ENCODE peak calls at places on chromosomes 3 and 15, in eight cellular contexts. F, C, R, I, V, U, D and X are unnamed samples.
A peak's percentile ranks its signal among the peaks of the same experiment; 100 is the strongest.

GRCh38 chr3:61997112-61997511 is 376.2 kb downstream of the FEZF2 start:
- DNase-seq in F (no peak), C (no peak), R (no peak), I (no peak), V (no peak), U (no peak), D (no peak), X (no peak)

GRCh38 chr15:62212746-62213145 is 47.7 kb upstream of the C2CD4B start:
- DNase-seq in F (no peak), C (no peak), R (no peak), I (no peak), V (no peak), U (no peak), D (no peak), X (no peak)

GRCh38 chr3:143442761-143443477 is 323.3 kb downstream of the CHST2 start:
- DNase-seq in F (no peak), C (no peak), R (no peak), I (no peak), V (no peak), U (no peak), D (no peak), X (no peak)

GRCh38 chr3:71107926-71108325 is 475.6 kb downstream of the FOXP1 start:
- DNase-seq in F (no peak), C (no peak), R (no peak), I (no peak), V (no peak), U (no peak), D (no peak), X (no peak)

GRCh38 chr3:129605593-129606521 is 619 bp downstream of the PLXND1 start:
- DNase-seq in F (no peak), C (peak; percentile 65), R (no peak), I (peak; percentile 39), V (peak; percentile 59), U (no peak), D (no peak), X (peak; percentile 58)

GRCh38 chr15:75201609-75202250 is at the start of gene C15orf39:
- DNase-seq in F (peak; percentile 92), C (peak; percentile 79), R (peak; percentile 56), I (peak; percentile 41), V (peak; percentile 76), U (peak; percentile 78), D (peak; percentile 33), X (peak; percentile 88)

GRCh38 chr3:147400111-147400510 is 6.2 kb downstream of the ZIC4 start:
- DNase-seq in F (no peak), C (no peak), R (no peak), I (no peak), V (no peak), U (no peak), D (no peak), X (no peak)

GRCh38 chr3:25040739-25041138 is 387.3 kb upstream of the RARB start:
- DNase-seq in F (no peak), C (no peak), R (no peak), I (no peak), V (no peak), U (no peak), D (no peak), X (no peak)

GRCh38 chr3:25021816-25022215 is 406.2 kb upstream of the RARB start:
- DNase-seq in F (no peak), C (no peak), R (no peak), I (no peak), V (no peak), U (no peak), D (no peak), X (no peak)

GRCh38 chr3:29140706-29141105 is 140.2 kb upstream of the RBMS3 start:
- DNase-seq in F (no peak), C (no peak), R (no peak), I (no peak), V (no peak), U (no peak), D (no peak), X (no peak)

GRCh38 chr3:152365766-152366593 is 97.3 kb downstream of the MBNL1 start:
- DNase-seq in F (no peak), C (no peak), R (no peak), I (no peak), V (no peak), U (no peak), D (no peak), X (no peak)

GRCh38 chr15:58465866-58466517 is 34.2 kb downstream of the LIPC start:
- DNase-seq in F (no peak), C (no peak), R (no peak), I (no peak), V (no peak), U (no peak), D (no peak), X (no peak)

GRCh38 chr3:34005886-34006285 is 207.5 kb downstream of the PDCD6IP start:
- DNase-seq in F (no peak), C (no peak), R (no peak), I (no peak), V (no peak), U (no peak), D (no peak), X (no peak)

GRCh38 chr3:124847863-124848262 is 39.3 kb downstream of the ITGB5 start:
- DNase-seq in F (no peak), C (no peak), R (no peak), I (no peak), V (no peak), U (no peak), D (no peak), X (no peak)

GRCh38 chr3:33278106-33278672 is 947 bp downstream of the FBXL2 start:
- DNase-seq in F (no peak), C (no peak), R (no peak), I (no peak), V (no peak), U (no peak), D (no peak), X (no peak)

GRCh38 chr15:35043380-35044095 is 41.6 kb downstream of the NANOGP8 start:
- DNase-seq in F (no peak), C (no peak), R (no peak), I (no peak), V (no peak), U (no peak), D (no peak), X (no peak)

GRCh38 chr3:119343719-119344118 is 49.5 kb downstream of the ARHGAP31 start:
- DNase-seq in F (no peak), C (no peak), R (no peak), I (no peak), V (no peak), U (no peak), D (no peak), X (no peak)

GRCh38 chr15:47407692-47408091 is 309.6 kb upstream of the SEMA6D start:
- DNase-seq in F (no peak), C (no peak), R (no peak), I (no peak), V (no peak), U (no peak), D (no peak), X (no peak)

GRCh38 chr3:113948015-113948917 is 453 bp downstream of the ZDHHC23 start:
- DNase-seq in F (peak; percentile 77), C (no peak), R (peak; percentile 21), I (peak; percentile 17), V (peak; percentile 43), U (peak; percentile 65), D (no peak), X (no peak)

GRCh38 chr3:185728630-185729334 is 96.1 kb downstream of the IGF2BP2 start:
- DNase-seq in F (no peak), C (no peak), R (no peak), I (no peak), V (no peak), U (no peak), D (no peak), X (no peak)

GRCh38 chr3:157176108-157176507 is 16.2 kb upstream of the CCNL1 start:
- DNase-seq in F (no peak), C (no peak), R (no peak), I (no peak), V (no peak), U (no peak), D (no peak), X (no peak)

GRCh38 chr3:195020921-195021320 is 250.0 kb downstream of the XXYLT1 start:
- DNase-seq in F (no peak), C (peak; percentile 2), R (no peak), I (no peak), V (no peak), U (no peak), D (no peak), X (no peak)

GRCh38 chr15:40951764-40952163 is 1.5 kb upstream of the CHAC1 start:
- DNase-seq in F (no peak), C (no peak), R (no peak), I (no peak), V (no peak), U (no peak), D (no peak), X (no peak)
- H3K27ac ChIP-seq in F (no peak overlapping the region), C (no peak overlapping the region), R (no peak overlapping the region), I (no peak overlapping the region), V (no peak overlapping the region), U (peak overlapping the region; percentile 90), D (no peak overlapping the region), X (no peak overlapping the region)

DNA sequence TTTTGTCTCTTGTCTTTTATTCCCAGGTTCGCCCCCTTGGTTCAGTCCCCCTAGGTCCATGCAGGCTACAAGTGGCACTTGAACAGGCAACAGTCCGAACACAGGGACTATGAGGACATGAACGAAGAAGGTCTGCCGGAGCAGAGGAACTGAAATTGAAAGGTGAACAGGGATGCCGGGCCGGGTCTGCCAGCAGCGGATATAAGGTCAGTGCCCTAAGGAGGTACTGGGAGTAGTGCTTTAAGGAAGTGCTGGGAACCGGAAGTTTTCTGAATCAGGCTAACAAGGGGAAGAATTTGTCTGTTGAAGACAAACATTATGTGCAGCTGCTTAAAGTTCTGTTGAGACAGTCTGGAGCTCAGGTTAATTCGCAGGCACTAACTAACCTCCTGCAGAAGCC is 46.8 kb downstream of the LSM3 start:
- DNase-seq in F (no peak), C (no peak), R (no peak), I (no peak), V (no peak), U (peak; percentile 55), D (no peak), X (no peak)
- H3K4me1 ChIP-seq in F (peaks cover 6% of the 10 kb centered on the region), C (no peaks in the 10 kb centered on the region), R (no peaks in the 10 kb centered on the region), I (no peaks in the 10 kb centered on the region), V (peaks cover 10% of the 10 kb centered on the region), U (peaks cover 18% of the 10 kb centered on the region), D (no peaks in the 10 kb centered on the region), X (no peaks in the 10 kb centered on the region)

GRCh38 chr15:101723874-101724674 is at the start of gene TARS3:
- DNase-seq in F (peak; percentile 98), C (peak; percentile 94), R (peak; percentile 96), I (peak; percentile 95), V (peak; percentile 97), U (peak; percentile 98), D (peak; percentile 73), X (peak; percentile 97)
- TF ChIP-seq POLR2A in F (peak; percentile 94), C (peak; percentile 93), R (peak; percentile 96), I (peak; percentile 94), V (no peak), U (peak; percentile 92), D (peak; percentile 88), X (peak; percentile 84)

DNA sequence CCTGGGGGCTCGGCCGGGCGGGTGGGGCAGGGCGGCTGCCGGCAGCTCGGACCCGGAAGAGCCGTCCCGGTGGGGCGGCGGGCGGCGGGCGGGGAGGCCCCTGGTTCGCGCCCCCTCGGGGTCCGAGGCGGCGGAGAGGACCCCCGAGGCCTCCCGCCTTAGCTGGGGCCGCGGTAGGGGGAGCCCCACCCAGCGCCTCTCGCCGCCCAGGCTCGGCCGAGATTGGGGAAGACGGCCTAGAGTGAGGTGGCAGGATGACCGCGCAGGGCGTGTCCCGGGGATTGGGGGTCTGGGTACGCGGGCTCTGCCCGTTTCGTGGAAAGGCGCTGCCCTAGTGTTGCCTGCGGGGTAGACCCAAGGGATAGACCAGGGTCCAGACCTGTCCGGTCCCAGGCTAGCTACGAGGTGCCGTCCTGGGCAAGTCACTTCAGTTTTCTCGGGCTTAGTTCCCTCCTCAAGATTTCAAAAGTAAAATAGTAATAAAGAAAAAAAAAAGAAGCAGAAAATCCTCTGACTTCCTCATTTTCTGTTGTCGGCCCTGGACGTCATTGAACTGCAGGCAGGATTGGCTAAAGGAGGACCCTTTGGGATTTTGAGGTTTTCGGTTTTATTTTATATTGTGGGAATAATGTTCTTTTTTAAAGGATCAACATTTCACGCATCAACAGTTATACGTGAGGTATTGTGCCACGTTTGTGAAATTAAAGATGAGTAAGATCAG is 580 bp downstream of the IQGAP1 start:
- DNase-seq in F (peak; percentile 80), C (peak; percentile 70), R (peak; percentile 40), I (peak; percentile 66), V (peak; percentile 56), U (peak; percentile 73), D (no peak), X (peak; percentile 80)
- H3K27ac ChIP-seq in F (peak overlapping the region; percentile 100), C (peak overlapping the region; percentile 99), R (peak overlapping the region; percentile 90), I (peak overlapping the region; percentile 94), V (peak overlapping the region; percentile 73), U (peak overlapping the region; percentile 99), D (peak overlapping the region; percentile 65), X (peak overlapping the region; percentile 98)